ENCODE peak calls at places on chromosome 20, in ten cellular contexts. X is D721Med, I is ascending aorta, N is fibroblast of the aortic adventitia, A is stomach, W is cardiac muscle cell, Q is HFFc6, E is HCT116, J is RWPE1, F is transverse colon. B is an unnamed sample.

GRCh38 chr20:33830371-33830770 is 19.2 kb downstream of the CHMP4B start:
- DNase-seq in Q (no peak), E (no peak), F (peak; percentile 7), J (no peak), I (no peak), N (no peak), X (no peak), W (peak; percentile 45), A (no peak), B (no peak)

GRCh38 chr20:25300496-25301170 is 52.7 kb downstream of the PYGB start:
- DNase-seq in N (no peak), X (no peak), E (no peak), A (no peak), F (no peak), W (no peak), I (no peak), J (no peak), Q (peak; percentile 13), B (no peak)

GRCh38 chr20:5608104-5608447 is 142.1 kb upstream of the SHLD1 start:
- DNase-seq in Q (no peak), E (no peak), J (no peak), X (no peak), W (no peak), A (no peak), I (no peak), F (no peak), N (no peak), B (no peak)

GRCh38 chr20:57883761-57884160 is 173.9 kb upstream of the PMEPA1 start:
- DNase-seq in F (no peak), X (no peak), N (no peak), A (no peak), J (no peak), Q (no peak), E (no peak), W (no peak), I (peak; percentile 24), B (no peak)

GRCh38 chr20:64115171-64115911 is 8.0 kb upstream of the NPBWR2 start:
- DNase-seq in W (no peak), X (no peak), E (no peak), J (no peak), Q (no peak), F (no peak), A (peak; percentile 4), I (no peak), N (no peak), B (peak; percentile 69)

GRCh38 chr20:33394718-33395117 is 6.6 kb downstream of the CDK5RAP1 start:
- DNase-seq in E (no peak), F (no peak), N (peak; percentile 16), Q (no peak), W (no peak), J (no peak), I (no peak), A (no peak), X (no peak), B (no peak)

GRCh38 chr20:62708591-62709536 is at the start of gene NTSR1:
- DNase-seq in W (no peak), I (no peak), A (no peak), X (peak; percentile 61), F (no peak), N (peak; percentile 24), Q (no peak), E (no peak), J (peak; percentile 68), B (no peak)

GRCh38 chr20:63188159-63188442 is 27.8 kb downstream of the YTHDF1 start:
- DNase-seq in Q (no peak), X (no peak), N (no peak), F (no peak), E (no peak), W (no peak), I (no peak), A (no peak), J (no peak), B (no peak)

GRCh38 chr20:44720994-44721784 is 6.0 kb downstream of the CCN5 start:
- DNase-seq in F (no peak), E (peak; percentile 37), A (peak; percentile 66), Q (peak; percentile 85), J (peak; percentile 67), X (no peak), I (peak; percentile 78), N (peak; percentile 98), W (peak; percentile 95), B (no peak)

GRCh38 chr20:43667341-43668132 is 623 bp downstream of the MYBL2 start:
- DNase-seq in X (no peak), N (no peak), W (peak; percentile 13), E (no peak), I (no peak), A (no peak), J (peak; percentile 65), F (no peak), Q (no peak), B (no peak)

GRCh38 chr20:50569864-50570836 is 60.0 kb downstream of the PTPN1 start:
- DNase-seq in I (peak; percentile 64), Q (no peak), F (no peak), W (peak; percentile 51), X (no peak), A (no peak), J (no peak), N (peak; percentile 41), E (peak; percentile 15), B (peak; percentile 81)

GRCh38 chr20:18567739-18568091 is 483 bp downstream of the SMIM26 start:
- DNase-seq in A (no peak), F (no peak), Q (no peak), J (no peak), I (no peak), W (no peak), N (no peak), X (no peak), E (no peak), B (no peak)

GRCh38 chr20:6095409-6095808 is 27.4 kb downstream of the FERMT1 start:
- DNase-seq in J (no peak), N (no peak), Q (no peak), A (no peak), E (no peak), I (no peak), W (no peak), F (no peak), X (no peak), B (no peak)

DNA sequence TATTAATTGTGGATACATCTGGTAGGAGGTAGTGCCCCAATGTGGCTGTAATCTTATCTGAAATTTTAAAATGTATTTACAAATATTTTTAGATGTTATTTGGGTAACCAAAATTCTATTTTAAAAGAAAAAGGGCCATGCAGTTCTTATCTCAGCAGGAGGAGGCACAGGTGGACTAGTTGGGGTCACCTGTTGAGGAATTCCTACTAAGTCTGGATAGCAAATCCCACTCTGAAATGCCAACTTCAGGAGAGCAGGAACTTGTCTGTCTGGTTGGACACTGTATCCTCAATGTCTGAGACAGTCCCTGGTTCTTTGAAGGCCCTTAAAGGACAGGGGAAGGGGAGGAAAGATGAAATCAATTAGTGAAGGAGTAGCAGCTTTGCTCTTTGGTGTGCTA is 82.6 kb downstream of the EYA2 start:
- DNase-seq in J (no peak), A (no peak), Q (no peak), W (no peak), I (no peak), F (no peak), E (no peak), X (no peak), N (no peak), B (no peak)
- TF ChIP-seq CTCF in J (no peak), A (no peak), Q (no peak), W (no peak), I (no peak), F (no peak), E (no peak), X (no peak), N (no peak), B (no peak)

DNA sequence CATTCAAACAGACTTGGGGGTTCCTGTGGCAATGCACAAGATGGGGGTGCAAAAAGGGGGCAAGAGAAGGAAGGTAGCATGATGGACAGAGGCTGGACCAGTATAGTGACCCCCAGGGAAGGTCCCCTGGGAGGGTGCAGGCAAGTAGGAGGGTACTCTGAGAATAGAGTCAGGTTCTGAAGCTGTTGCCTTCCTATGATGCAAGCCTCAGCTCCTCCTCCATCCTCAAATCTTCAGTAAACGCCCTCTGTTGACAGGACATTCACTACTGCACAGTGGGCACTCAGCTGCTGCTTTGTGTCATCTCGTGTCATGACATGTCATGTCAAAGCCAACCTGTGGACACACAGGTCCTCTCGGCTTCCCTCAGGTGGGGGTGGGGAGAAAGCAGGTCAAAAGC is 5.8 kb upstream of the SDCBP2 start:
- DNase-seq in N (no peak), E (peak; percentile 27), Q (no peak), I (no peak), F (no peak), A (no peak), X (no peak), W (peak; percentile 51), J (no peak), B (peak; percentile 53)
- TF ChIP-seq CTCF in N (no peak), E (no peak), Q (no peak), I (no peak), F (no peak), A (no peak), X (no peak), W (peak; percentile 36), J (no peak), B (no peak)

DNA sequence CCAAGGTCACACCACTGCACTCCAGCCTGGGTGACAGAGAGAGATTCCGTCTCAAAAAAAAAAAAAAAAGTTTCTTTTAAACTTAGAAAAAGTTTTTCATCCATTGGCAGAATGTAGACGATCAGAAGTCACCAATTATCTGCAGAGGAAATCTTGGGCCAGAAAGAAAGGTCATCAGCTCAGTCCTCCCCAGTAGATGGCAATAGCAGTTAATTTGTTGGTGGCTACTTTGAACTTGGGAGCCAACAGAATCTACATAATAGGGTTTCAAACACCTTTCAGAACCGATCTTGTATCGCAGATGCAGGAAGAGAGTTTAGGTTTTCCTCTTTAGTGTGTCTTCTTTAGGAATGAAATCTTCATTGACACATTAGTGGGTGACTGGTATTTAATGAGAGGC is 41.7 kb downstream of the LBP start:
- DNase-seq in I (no peak), E (no peak), A (no peak), F (no peak), J (no peak), X (no peak), N (no peak), Q (no peak), W (no peak), B (no peak)
- TF ChIP-seq CTCF in I (no peak), E (peak; percentile 4), A (no peak), F (no peak), J (no peak), X (peak; percentile 31), N (no peak), Q (no peak), W (no peak), B (no peak)

DNA sequence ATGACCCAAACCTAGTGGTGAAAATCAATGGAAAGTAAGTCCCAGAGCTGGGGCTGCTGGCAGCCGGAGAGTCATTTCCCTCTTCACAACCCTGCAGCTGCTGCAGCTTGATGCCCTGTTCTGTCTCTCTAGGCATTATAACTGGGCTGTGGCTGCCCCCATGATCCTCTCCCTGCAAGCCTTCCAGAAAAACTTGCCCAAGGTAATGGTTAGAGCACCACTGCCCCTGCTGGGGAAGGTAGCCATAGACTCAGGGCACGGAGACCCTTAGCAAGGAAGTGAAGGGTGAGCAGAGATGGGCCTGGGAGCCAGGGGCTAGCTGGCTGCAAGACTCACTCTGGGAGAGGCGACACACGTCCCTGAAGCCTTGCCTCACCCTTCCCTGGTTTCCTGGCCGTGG is 12.0 kb downstream of the LPIN3 start:
- DNase-seq in I (no peak), X (no peak), Q (no peak), F (no peak), E (no peak), J (no peak), A (no peak), W (no peak), N (no peak), B (no peak)
- TF ChIP-seq CTCF in I (no peak), X (no peak), Q (no peak), F (no peak), E (no peak), J (no peak), A (no peak), W (no peak), N (no peak), B (no peak)

GRCh38 chr20:23116301-23117089 is 30.4 kb upstream of the CD93 start:
- DNase-seq in Q (peak; percentile 37), A (no peak), F (no peak), X (no peak), J (no peak), W (no peak), N (peak; percentile 37), E (no peak), I (no peak), B (no peak)
- TF ChIP-seq CTCF in Q (no peak), A (no peak), F (no peak), X (no peak), J (no peak), W (no peak), N (no peak), E (no peak), I (no peak), B (no peak)